ENCODE peak calls at places on chromosomes 7 and 10, in eight cellular contexts. Q is GM12865, L is foreskin fibroblast, X is uterus, R is IMR-90, W is left lung, G is cardiac muscle cell, C is upper lobe of right lung. J is an unnamed sample.

GRCh38 chr10:122786269-122786668 is 59.4 kb downstream of the CUZD1 start:
- DNase-seq in Q (peak), L (no peak), X (no peak), R (peak), W (no peak), G (peak), C (no peak), J (peak)

GRCh38 chr7:129502708-129503685 is 666 bp downstream of the SMKR1 start:
- DNase-seq in Q (no peak), L (no peak), X (no peak), R (no peak), W (no peak), G (peak), C (no peak), J (no peak)

GRCh38 chr7:16504019-16504418 is 22.6 kb upstream of the LRRC72 start:
- DNase-seq in Q (no peak), L (no peak), X (no peak), R (peak), W (no peak), G (no peak), C (no peak), J (peak)

GRCh38 chr10:80104066-80104926 is 25.8 kb downstream of the TMEM254 start:
- DNase-seq in Q (peak), L (peak), X (peak), R (peak), W (no peak), G (no peak), C (no peak), J (peak)

GRCh38 chr7:123282181-123282580 is 82.4 kb upstream of the SLC13A1 start:
- DNase-seq in Q (no peak), L (no peak), X (no peak), R (no peak), W (no peak), G (no peak), C (no peak), J (peak)

GRCh38 chr7:129308047-129308446 is 83.2 kb downstream of the AHCYL2 start:
- DNase-seq in Q (peak), L (peak), X (no peak), R (peak), W (no peak), G (no peak), C (no peak), J (peak)

GRCh38 chr7:139720705-139721231 is 57.0 kb downstream of the HIPK2 start:
- DNase-seq in Q (peak), L (peak), X (peak), R (peak), W (no peak), G (no peak), C (no peak), J (peak)

GRCh38 chr10:114337510-114338462 is 66.5 kb downstream of the AFAP1L2 start:
- DNase-seq in Q (peak), L (no peak), X (no peak), R (no peak), W (no peak), G (no peak), C (no peak), J (peak)

GRCh38 chr10:6643962-6644361 is 63.9 kb upstream of the PRKCQ start:
- DNase-seq in Q (no peak), L (no peak), X (no peak), R (no peak), W (no peak), G (no peak), C (no peak), J (no peak)

GRCh38 chr10:119104653-119105024 is 726 bp downstream of the DENND10 start:
- DNase-seq in Q (peak), L (no peak), X (peak), R (no peak), W (no peak), G (peak), C (peak), J (peak)

GRCh38 chr7:105102557-105103352 is 88.8 kb downstream of the KMT2E start:
- DNase-seq in Q (no peak), L (no peak), X (no peak), R (no peak), W (no peak), G (no peak), C (no peak), J (no peak)

GRCh38 chr10:128764190-128764589 is 638.0 kb upstream of the MKI67 start:
- DNase-seq in Q (no peak), L (no peak), X (no peak), R (no peak), W (peak), G (no peak), C (no peak), J (no peak)

GRCh38 chr7:99419323-99420021 is 10.7 kb downstream of the BUD31 start:
- DNase-seq in Q (no peak), L (no peak), X (no peak), R (no peak), W (peak), G (no peak), C (no peak), J (no peak)

GRCh38 chr7:36309301-36309700 is 80.4 kb upstream of the ANLN start:
- DNase-seq in Q (no peak), L (no peak), X (no peak), R (no peak), W (no peak), G (no peak), C (no peak), J (no peak)

GRCh38 chr10:70492786-70493659 is 14.5 kb downstream of the PALD1 start:
- DNase-seq in Q (peak), L (no peak), X (no peak), R (peak), W (no peak), G (no peak), C (no peak), J (no peak)

GRCh38 chr7:106178593-106179134 is 66.6 kb upstream of the SYPL1 start:
- DNase-seq in Q (peak), L (peak), X (no peak), R (peak), W (no peak), G (no peak), C (no peak), J (peak)

GRCh38 chr10:5595591-5596590 is 70.5 kb downstream of the ASB13 start:
- DNase-seq in Q (no peak), L (peak), X (no peak), R (peak), W (peak), G (no peak), C (no peak), J (peak)

GRCh38 chr10:122504551-122504950 is 43.2 kb downstream of the HTRA1 start:
- DNase-seq in Q (no peak), L (peak), X (peak), R (peak), W (peak), G (no peak), C (peak), J (peak)

GRCh38 chr7:95871078-95871848 is 98.9 kb downstream of the DYNC1I1 start:
- DNase-seq in Q (peak), L (peak), X (no peak), R (peak), W (no peak), G (peak), C (no peak), J (peak)

GRCh38 chr10:10873915-10874314 is 143.8 kb upstream of the CELF2 start:
- DNase-seq in Q (no peak), L (no peak), X (no peak), R (no peak), W (no peak), G (no peak), C (no peak), J (no peak)

GRCh38 chr7:35249537-35249907 is 4.4 kb downstream of the TBX20 start:
- DNase-seq in Q (no peak), L (no peak), X (no peak), R (no peak), W (no peak), G (peak), C (no peak), J (peak)

GRCh38 chr10:33330543-33331019 is 3.9 kb downstream of the NRP1 start:
- DNase-seq in Q (peak), L (peak), X (peak), R (peak), W (peak), G (peak), C (peak), J (peak)

GRCh38 chr7:84271550-84271949 is 77.0 kb upstream of the SEMA3A start:
- DNase-seq in Q (no peak), L (peak), X (no peak), R (peak), W (no peak), G (no peak), C (no peak), J (peak)

GRCh38 chr10:33109788-33110469 is 151.9 kb upstream of the ITGB1 start:
- DNase-seq in Q (no peak), L (no peak), X (no peak), R (no peak), W (no peak), G (no peak), C (no peak), J (no peak)

GRCh38 chr7:24384362-24385030 is 100.5 kb downstream of the NPY start:
- DNase-seq in Q (peak), L (no peak), X (no peak), R (no peak), W (no peak), G (no peak), C (no peak), J (no peak)

GRCh38 chr7:24917510-24918239 is 62.3 kb downstream of the OSBPL3 start:
- DNase-seq in Q (peak), L (peak), X (no peak), R (peak), W (no peak), G (no peak), C (no peak), J (peak)

GRCh38 chr7:131011437-131011752 is 277.4 kb upstream of the KLF14 start:
- DNase-seq in Q (peak), L (no peak), X (no peak), R (no peak), W (peak), G (no peak), C (peak), J (no peak)

GRCh38 chr10:94683214-94684054 is at the start of gene CYP2C18:
- DNase-seq in Q (no peak), L (no peak), X (no peak), R (no peak), W (no peak), G (no peak), C (no peak), J (no peak)

GRCh38 chr7:137001041-137001440 is 132.6 kb downstream of the CHRM2 start:
- DNase-seq in Q (no peak), L (no peak), X (no peak), R (peak), W (no peak), G (no peak), C (no peak), J (peak)

GRCh38 chr7:7563813-7564212 is 2.9 kb upstream of the MIOS start:
- DNase-seq in Q (no peak), L (no peak), X (no peak), R (no peak), W (no peak), G (no peak), C (no peak), J (peak)

GRCh38 chr7:7566651-7567611 is at the start of gene MIOS:
- DNase-seq in Q (peak), L (peak), X (peak), R (peak), W (peak), G (peak), C (peak), J (peak)

GRCh38 chr7:7564323-7564780 is 2.3 kb upstream of the MIOS start:
- DNase-seq in Q (no peak), L (peak), X (no peak), R (peak), W (no peak), G (no peak), C (no peak), J (peak)

GRCh38 chr7:7565746-7566650 is 686 bp upstream of the MIOS start:
- DNase-seq in Q (no peak), L (no peak), X (no peak), R (no peak), W (peak), G (no peak), C (no peak), J (no peak)

GRCh38 chr7:7565018-7565680 is 1.5 kb upstream of the MIOS start:
- DNase-seq in Q (no peak), L (no peak), X (no peak), R (no peak), W (no peak), G (no peak), C (no peak), J (no peak)
- H3K4me3 ChIP-seq in Q (no peak), L (no peak), X (no peak), R (no peak), W (no peak), G (no peak), C (no peak), J (no peak)

GRCh38 chr7:30562909-30563308 is 31.8 kb upstream of the GARS1 start:
- DNase-seq in Q (no peak), L (no peak), X (no peak), R (no peak), W (no peak), G (no peak), C (no peak), J (no peak)

GRCh38 chr7:30563326-30563942 is 31.2 kb upstream of the GARS1 start:
- DNase-seq in Q (no peak), L (no peak), X (no peak), R (peak), W (no peak), G (no peak), C (no peak), J (no peak)

GRCh38 chr7:30562498-30562897 is 32.2 kb upstream of the GARS1 start:
- DNase-seq in Q (no peak), L (no peak), X (no peak), R (peak), W (no peak), G (no peak), C (no peak), J (peak)

GRCh38 chr7:30566596-30566995 is 28.1 kb upstream of the GARS1 start:
- DNase-seq in Q (no peak), L (no peak), X (no peak), R (no peak), W (no peak), G (no peak), C (no peak), J (no peak)

GRCh38 chr7:30564243-30564892 is 30.3 kb upstream of the GARS1 start:
- DNase-seq in Q (peak), L (peak), X (peak), R (peak), W (peak), G (peak), C (peak), J (peak)
- TF ChIP-seq CTCF in Q (peak), L (peak), X (peak), R (peak), W (peak), G (peak), C (peak), J (peak)

GRCh38 chr10:87659571-87660483 is at the start of gene PAPSS2:
- DNase-seq in Q (peak), L (peak), X (peak), R (peak), W (peak), G (peak), C (peak), J (peak)
- H3K4me3 ChIP-seq in Q (peak), L (peak), X (peak), R (peak), W (peak), G (peak), C (peak), J (peak)

DNA sequence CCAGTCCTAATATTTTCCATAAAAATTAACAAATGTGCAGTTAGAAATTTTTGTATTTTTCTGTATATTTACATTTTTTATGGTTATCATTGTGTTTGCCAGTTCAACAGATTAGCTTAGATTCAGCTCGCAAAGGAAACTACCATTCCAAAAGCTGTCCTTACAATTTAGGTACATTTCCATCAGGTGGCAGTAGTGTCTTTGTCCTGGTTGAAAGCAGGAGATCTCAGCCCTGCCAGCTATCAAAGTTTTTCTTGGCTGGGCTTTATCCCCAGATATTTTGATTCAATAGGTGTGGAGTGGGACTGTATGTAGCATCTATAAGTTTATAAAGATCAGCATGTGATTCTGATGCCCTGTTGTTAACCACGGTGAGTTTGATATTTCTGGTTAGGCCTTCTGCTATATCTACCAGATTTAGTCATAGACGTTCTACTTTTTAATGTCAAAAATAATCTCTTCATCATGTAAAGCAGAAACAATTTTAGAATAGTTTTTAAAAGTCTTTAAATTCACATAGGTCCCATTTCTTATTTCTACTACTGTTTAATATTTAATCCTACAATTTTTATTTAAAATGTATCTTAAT is 15.5 kb upstream of the ICA1 start:
- DNase-seq in Q (peak), L (no peak), X (no peak), R (no peak), W (no peak), G (peak), C (no peak), J (no peak)
- TF ChIP-seq CTCF in Q (peak), L (no peak), X (no peak), R (no peak), W (no peak), G (no peak), C (peak), J (peak)

J was measured in fibroblast of villous mesenchyme.